ENCODE peak calls at places on chromosomes 6 and 20, in six cellular contexts. T is NCI-H1105 treated with DMSO at 0.1 percent for 48 hours; J is activated T-helper 9 cell treated with anti-CD3 and anti-CD28 coated beads, Interleukin-2, amount 50 U/mL, for 16 hours; S is AG20443; B is HepG2; Q is neural crest cell. R is an unnamed sample.

GRCh38 chr6:114827135-114827534 is 484.3 kb upstream of the HS3ST5 start:
- DNase-seq in T (no peak), J (no peak), S (no peak), B (no peak), Q (no peak), R (no peak)

GRCh38 chr20:62648318-62648995 is 6.2 kb downstream of the SLCO4A1 start:
- DNase-seq in T (no peak), J (no peak), S (no peak), B (no peak), Q (no peak), R (no peak)

GRCh38 chr6:138455746-138456392 is 43.4 kb downstream of the NHSL1 start:
- DNase-seq in T (peak), J (no peak), S (no peak), B (no peak), Q (no peak), R (no peak)

GRCh38 chr6:53815381-53816119 is 20.7 kb downstream of the LRRC1 start:
- DNase-seq in T (no peak), J (no peak), S (no peak), B (no peak), Q (no peak), R (no peak)

GRCh38 chr6:132362318-132363185 is 38.7 kb downstream of the MOXD1 start:
- DNase-seq in T (no peak), J (no peak), S (no peak), B (no peak), Q (no peak), R (no peak)

GRCh38 chr20:14879020-14879697 is 541.7 kb upstream of the FLRT3 start:
- DNase-seq in T (no peak), J (no peak), S (peak), B (peak), Q (no peak), R (no peak)

GRCh38 chr6:56691201-56691595 is 48.5 kb upstream of the DST start:
- DNase-seq in T (no peak), J (no peak), S (no peak), B (no peak), Q (no peak), R (no peak)

GRCh38 chr20:38117635-38118034 is 47.4 kb downstream of the TGM2 start:
- DNase-seq in T (no peak), J (no peak), S (no peak), B (peak), Q (no peak), R (peak)

GRCh38 chr6:160007118-160007517 is 38.2 kb downstream of the IGF2R start:
- DNase-seq in T (no peak), J (no peak), S (no peak), B (no peak), Q (no peak), R (no peak)

GRCh38 chr6:82246802-82247633 is 526 bp downstream of the IBTK start:
- DNase-seq in T (peak), J (no peak), S (peak), B (peak), Q (peak), R (peak)

GRCh38 chr6:70304611-70305010 is 1.7 kb upstream of the COL9A1 start:
- DNase-seq in T (no peak), J (no peak), S (no peak), B (no peak), Q (no peak), R (no peak)

GRCh38 chr6:83822629-83823169 is 30.5 kb upstream of the RIPPLY2 start:
- DNase-seq in T (no peak), J (no peak), S (no peak), B (no peak), Q (no peak), R (no peak)

GRCh38 chr6:167394330-167394729 is 69.4 kb downstream of the TTLL2 start:
- DNase-seq in T (no peak), J (no peak), S (no peak), B (no peak), Q (no peak), R (peak)

GRCh38 chr6:44667668-44668390 is 280.3 kb downstream of the CDC5L start:
- DNase-seq in T (no peak), J (no peak), S (no peak), B (peak), Q (peak), R (peak)

GRCh38 chr20:3046677-3047462 is 1.0 kb downstream of the MRPS26 start:
- DNase-seq in T (peak), J (no peak), S (no peak), B (peak), Q (no peak), R (no peak)

GRCh38 chr6:127939442-127940066 is 38.7 kb upstream of the THEMIS start:
- DNase-seq in T (no peak), J (no peak), S (peak), B (no peak), Q (no peak), R (no peak)

GRCh38 chr6:28489366-28490190 is 26.0 kb downstream of the GPX6 start:
- DNase-seq in T (peak), J (no peak), S (peak), B (peak), Q (peak), R (peak)

GRCh38 chr6:43982084-43982625 is 145.1 kb downstream of the MRPL14 start:
- DNase-seq in T (no peak), J (no peak), S (no peak), B (no peak), Q (no peak), R (no peak)

GRCh38 chr6:106870069-106870468 is 104.5 kb downstream of the CD24 start:
- DNase-seq in T (no peak), J (no peak), S (peak), B (peak), Q (no peak), R (peak)

GRCh38 chr20:41670631-41671030 is 52.5 kb upstream of the CHD6 start:
- DNase-seq in T (no peak), J (no peak), S (no peak), B (no peak), Q (no peak), R (no peak)

GRCh38 chr6:43669050-43669921 is 18.3 kb downstream of the MRPS18A start:
- DNase-seq in T (no peak), J (no peak), S (peak), B (no peak), Q (no peak), R (peak)

R was measured in MG63.